ENCODE peak calls at places on chromosomes 5 and 9, in seven cellular contexts. W is H9, P is transverse colon, C is GM10248, G is fibroblast of lung, J is lower lobe of right lung, F is heart left ventricle. O is an unnamed sample.

GRCh38 chr5:74364507-74364906 is 276.0 kb downstream of the ENC1 start:
- DNase-seq in P (no peak), G (no peak), J (no peak), W (no peak), F (no peak), C (no peak), O (no peak)

GRCh38 chr9:81824802-81825770 is 103.1 kb upstream of the SPATA31D4 start:
- DNase-seq in F (no peak), W (no peak), C (no peak), P (no peak), J (no peak), G (peak; percentile 50), O (no peak)

GRCh38 chr5:34669931-34670516 is 13.9 kb downstream of the RAI14 start:
- DNase-seq in J (no peak), W (no peak), C (no peak), P (no peak), F (no peak), G (no peak), O (no peak)

GRCh38 chr5:5141625-5142527 is 1.7 kb downstream of the ADAMTS16 start:
- DNase-seq in W (no peak), J (no peak), P (peak; percentile 32), C (peak; percentile 31), F (peak; percentile 50), G (peak; percentile 47), O (no peak)

GRCh38 chr5:116872486-116872885 is 297.9 kb upstream of the SEMA6A start:
- DNase-seq in J (no peak), W (no peak), F (no peak), C (no peak), G (no peak), P (no peak), O (no peak)

GRCh38 chr5:112208699-112209615 is 210.1 kb downstream of the EPB41L4A start:
- DNase-seq in J (no peak), G (no peak), C (no peak), F (no peak), P (no peak), W (no peak), O (no peak)

GRCh38 chr5:132223861-132224260 is 3.8 kb downstream of the P4HA2 start:
- DNase-seq in C (no peak), G (no peak), W (no peak), F (no peak), J (no peak), P (no peak), O (no peak)

GRCh38 chr5:149228610-149229297 is 42.9 kb upstream of the AFAP1L1 start:
- DNase-seq in F (peak; percentile 68), P (peak; percentile 19), J (no peak), C (no peak), W (peak; percentile 46), G (peak; percentile 85), O (no peak)

GRCh38 chr5:57783693-57784092 is 301.1 kb upstream of the ACTBL2 start:
- DNase-seq in J (no peak), W (no peak), C (no peak), F (no peak), P (no peak), G (no peak), O (no peak)

GRCh38 chr5:124628721-124629596 is 117.5 kb downstream of the ZNF608 start:
- DNase-seq in P (no peak), W (peak; percentile 76), F (peak; percentile 34), G (peak; percentile 99), J (no peak), C (no peak), O (no peak)

GRCh38 chr5:179869641-179870402 is 11.2 kb upstream of the MRNIP start:
- DNase-seq in J (no peak), F (no peak), P (no peak), W (peak; percentile 52), G (no peak), C (no peak), O (no peak)

GRCh38 chr9:86893811-86894490 is 53.4 kb downstream of the GAS1 start:
- DNase-seq in F (no peak), C (no peak), W (peak; percentile 78), G (no peak), P (no peak), J (no peak), O (no peak)

GRCh38 chr5:176560364-176560763 is 11.2 kb downstream of the CDHR2 start:
- DNase-seq in W (no peak), J (no peak), G (no peak), C (no peak), P (no peak), F (no peak), O (no peak)

GRCh38 chr9:4334439-4334838 is 34.6 kb upstream of the GLIS3 start:
- DNase-seq in W (peak; percentile 73), P (peak; percentile 42), F (peak; percentile 66), G (peak; percentile 63), C (no peak), J (peak; percentile 78), O (no peak)

GRCh38 chr9:93681316-93682154 is 105.2 kb downstream of the PHF2 start:
- DNase-seq in P (peak; percentile 7), C (peak; percentile 13), J (no peak), W (no peak), F (peak; percentile 18), G (no peak), O (peak; percentile 14)

GRCh38 chr9:82115900-82116299 is 127.3 kb downstream of the SPATA31D1 start:
- DNase-seq in F (no peak), P (no peak), C (no peak), G (no peak), W (no peak), J (no peak), O (no peak)

GRCh38 chr5:146620663-146621051 is 104.7 kb upstream of the GPR151 start:
- DNase-seq in W (peak; percentile 51), P (no peak), C (no peak), G (no peak), J (no peak), F (no peak), O (no peak)

GRCh38 chr5:123951204-123951977 is 439.4 kb downstream of the CSNK1G3 start:
- DNase-seq in G (peak; percentile 99), P (no peak), J (no peak), C (no peak), F (no peak), W (no peak), O (no peak)

GRCh38 chr5:2160811-2161210 is 278.1 kb upstream of the IRX4 start:
- DNase-seq in C (no peak), J (no peak), F (no peak), G (no peak), P (no peak), W (no peak), O (no peak)

GRCh38 chr5:136202800-136203199 is 9.8 kb upstream of the SMIM32 start:
- DNase-seq in P (no peak), J (no peak), F (no peak), C (no peak), G (no peak), W (peak; percentile 91), O (no peak)

GRCh38 chr9:111896942-111897830 is 572 bp downstream of the UGCG start:
- DNase-seq in F (no peak), G (peak; percentile 32), J (peak; percentile 68), W (peak; percentile 38), P (peak; percentile 62), C (peak; percentile 34), O (no peak)

GRCh38 chr5:127203818-127204217 is 86.8 kb upstream of the MEGF10 start:
- DNase-seq in P (no peak), W (no peak), J (no peak), G (peak; percentile 83), C (no peak), F (no peak), O (no peak)

GRCh38 chr5:177194278-177194677 is 60.7 kb downstream of the NSD1 start:
- DNase-seq in W (no peak), J (no peak), P (no peak), F (no peak), G (peak; percentile 96), C (no peak), O (no peak)

DNA sequence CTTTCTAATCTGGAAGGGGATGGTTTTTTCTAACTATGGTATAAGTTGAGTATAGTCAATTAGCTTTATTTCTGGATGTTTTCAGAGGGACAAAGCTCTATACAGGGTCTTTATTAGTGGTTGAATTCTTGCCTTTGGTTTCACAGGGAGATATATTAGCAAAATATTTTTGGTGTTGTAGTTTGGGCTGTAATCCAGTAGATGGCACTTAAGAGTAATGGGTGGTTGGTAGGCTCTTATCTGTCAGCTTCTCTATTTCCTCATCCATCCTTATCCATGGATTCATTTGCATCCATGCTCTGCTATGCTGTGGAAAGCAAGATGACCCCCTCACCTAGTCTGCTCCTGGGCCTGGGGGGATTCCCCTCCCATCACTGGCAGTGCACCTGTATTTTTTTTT is 363.6 kb upstream of the CYLC2 start:
- DNase-seq in W (no peak), C (no peak), P (no peak), J (no peak), F (no peak), G (no peak), O (no peak)
- TF ChIP-seq CTCF in W (peak; percentile 67), C (peak; percentile 31), P (no peak), J (no peak), F (no peak), G (no peak), O (no peak)

DNA sequence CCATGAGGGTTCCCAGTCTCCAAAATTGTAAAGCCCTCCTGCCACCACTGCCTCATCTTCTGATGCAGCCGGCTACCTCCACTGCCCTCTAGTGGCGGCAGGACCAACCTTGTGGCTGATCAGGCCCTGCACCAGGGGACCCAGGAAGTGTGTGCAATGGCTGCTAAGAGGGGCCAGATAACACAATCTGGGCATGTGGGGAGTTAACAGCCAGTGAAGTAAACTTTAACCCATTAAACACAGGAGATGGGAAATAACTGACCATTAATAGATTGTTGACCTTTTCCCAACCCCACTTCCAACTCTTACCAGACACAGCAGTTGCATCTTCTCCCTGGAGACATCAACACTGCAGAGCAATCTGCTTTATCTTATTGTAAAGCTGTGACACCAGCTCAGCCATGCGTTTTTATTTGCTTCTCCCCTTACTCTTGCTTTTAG is 63.3 kb downstream of the FREM1 start:
- DNase-seq in W (peak; percentile 91), G (peak; percentile 20), F (peak; percentile 57), C (peak; percentile 67), P (peak; percentile 56), J (peak; percentile 70), O (no peak)
- TF ChIP-seq CTCF in W (peak; percentile 92), G (peak; percentile 67), F (peak; percentile 55), C (peak; percentile 86), P (peak; percentile 51), J (peak; percentile 68), O (peak; percentile 42)

GRCh38 chr9:83920942-83921707 is at the start of gene KIF27:
- DNase-seq in J (peak; percentile 100), G (peak; percentile 95), P (peak; percentile 99), F (peak; percentile 100), C (peak; percentile 97), W (peak; percentile 98), O (peak; percentile 98)
- TF ChIP-seq CTCF in J (peak; percentile 46), G (no peak), P (peak; percentile 58), F (peak; percentile 49), C (peak; percentile 15), W (peak; percentile 67), O (peak; percentile 54)

DNA sequence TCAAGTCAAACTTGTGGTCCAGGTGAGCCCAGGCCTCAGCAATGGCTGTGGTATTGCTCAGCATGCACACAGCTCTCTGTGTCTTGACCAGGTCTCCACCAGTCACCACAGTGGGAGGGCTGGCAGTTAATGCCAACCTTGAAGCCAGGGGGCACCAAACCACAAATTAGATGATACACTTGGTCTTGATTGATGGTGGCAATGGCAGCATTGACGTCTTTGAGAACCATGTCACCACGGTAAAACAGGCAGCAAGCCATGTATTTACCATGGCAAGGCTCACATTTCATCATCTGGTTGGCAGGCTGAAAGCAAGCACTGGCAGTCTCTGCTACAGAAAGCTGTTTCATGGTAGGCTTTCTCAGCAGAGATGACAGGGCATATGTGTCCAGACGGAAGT is 40.0 kb downstream of the NIM1K start:
- DNase-seq in P (no peak), F (no peak), C (no peak), W (peak; percentile 36), J (no peak), G (no peak), O (no peak)
- TF ChIP-seq CTCF in P (no peak), F (no peak), C (peak; percentile 24), W (peak; percentile 41), J (peak; percentile 27), G (no peak), O (peak; percentile 22)

GRCh38 chr5:168706655-168707069 is 127.5 kb upstream of the PANK3 start:
- DNase-seq in W (peak; percentile 62), J (no peak), F (no peak), C (no peak), G (peak; percentile 48), P (no peak), O (no peak)
- TF ChIP-seq CTCF in W (peak; percentile 78), J (peak; percentile 27), F (peak; percentile 65), C (peak; percentile 44), G (peak; percentile 35), P (no peak), O (no peak)

O was measured in natural killer cell.